ENCODE peak calls at places on chromosomes 5 and 9, in four cellular contexts. N is AG04450, Q is mammary epithelial cell, W is OCI-LY7. I is an unnamed sample.

GRCh38 chr9:136508729-136509500 is 26.1 kb upstream of the SEC16A start:
- DNase-seq in N (no peak), Q (no peak), W (no peak), I (no peak)

GRCh38 chr5:157593036-157593435 is 17.5 kb upstream of the ADAM19 start:
- DNase-seq in Q (no peak), N (no peak), W (peak), I (no peak)

GRCh38 chr9:33348998-33349397 is 53.4 kb downstream of the AQP7 start:
- DNase-seq in N (no peak), Q (no peak), W (no peak), I (no peak)

GRCh38 chr9:113912816-113913215 is 36.7 kb downstream of the ZNF618 start:
- DNase-seq in W (no peak), N (no peak), Q (no peak), I (no peak)

GRCh38 chr5:159943331-159943730 is 27.0 kb downstream of the ADRA1B start:
- DNase-seq in N (no peak), Q (no peak), W (no peak), I (no peak)

GRCh38 chr5:57902035-57902434 is 419.4 kb upstream of the ACTBL2 start:
- DNase-seq in N (no peak), Q (no peak), W (no peak), I (no peak)

GRCh38 chr9:35070823-35071813 is 1.3 kb downstream of the VCP start:
- DNase-seq in W (peak), Q (peak), N (no peak), I (no peak)

GRCh38 chr5:56818409-56819026 is 3.2 kb downstream of the MAP3K1 start:
- DNase-seq in Q (peak), W (no peak), N (no peak), I (no peak)

GRCh38 chr5:58924306-58924705 is 341.4 kb downstream of the RAB3C start:
- DNase-seq in N (no peak), Q (no peak), W (no peak), I (no peak)

GRCh38 chr5:95068303-95068702 is 216.6 kb downstream of the MCTP1 start:
- DNase-seq in W (no peak), N (no peak), Q (no peak), I (no peak)

GRCh38 chr5:143102414-143102813 is 301.1 kb downstream of the NR3C1 start:
- DNase-seq in Q (no peak), N (no peak), W (no peak), I (no peak)

GRCh38 chr9:96874947-96875459 is 20.7 kb upstream of the ZNF782 start:
- DNase-seq in Q (peak), W (peak), N (no peak), I (peak)
- H3K4me3 ChIP-seq in Q (peak), W (peak), N (peak), I (peak)

GRCh38 chr5:91281409-91281808 is 101.7 kb downstream of the ARRDC3 start:
- DNase-seq in N (no peak), Q (peak), W (no peak), I (no peak)
- H3K4me3 ChIP-seq in N (no peak), Q (no peak), W (no peak), I (no peak)

GRCh38 chr5:64671678-64672077 is 18.6 kb upstream of the SHISAL2B start:
- DNase-seq in Q (no peak), N (no peak), W (no peak), I (no peak)
- H3K4me3 ChIP-seq in Q (no peak), N (no peak), W (no peak), I (no peak)

GRCh38 chr5:126139773-126140172 is 283.4 kb upstream of the GRAMD2B start:
- DNase-seq in Q (no peak), W (no peak), N (no peak), I (no peak)
- H3K4me3 ChIP-seq in Q (no peak), W (no peak), N (no peak), I (no peak)

DNA sequence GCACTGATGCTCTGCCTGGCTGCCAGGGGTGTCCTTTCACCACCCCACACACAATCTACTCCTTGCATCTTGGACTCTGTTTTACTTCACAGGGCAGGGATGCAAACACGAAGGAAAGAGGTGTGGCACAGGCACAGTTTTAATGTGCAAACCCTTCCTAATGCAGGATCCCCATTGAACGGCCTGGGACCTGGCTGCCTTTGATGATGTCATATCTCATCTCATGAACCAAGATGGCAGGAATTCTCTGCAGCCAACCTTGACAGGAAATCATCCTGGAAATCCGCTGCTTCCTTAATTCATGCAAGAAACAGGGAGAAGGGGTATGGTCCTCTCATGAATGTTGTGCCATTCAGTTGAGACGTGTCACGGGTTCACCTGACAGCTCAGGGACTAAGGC is 91.4 kb downstream of the LMNB1 start:
- DNase-seq in N (no peak), W (no peak), Q (no peak), I (no peak)
- H3K4me3 ChIP-seq in N (no peak), W (no peak), Q (no peak), I (no peak)